ENCODE peak calls at places on chromosomes 5 and 9, in seven cellular contexts. E, Q, K, P, W, I and B are unnamed samples.

GRCh38 chr5:180284161-180284560 is 7.7 kb downstream of the MAPK9 start:
- DNase-seq in E (no peak), I (peak; percentile 74), K (no peak), Q (no peak), P (no peak), W (no peak), B (no peak)

GRCh38 chr9:128927731-128928411 is 7.1 kb downstream of the PHYHD1 start:
- DNase-seq in I (peak; percentile 70), Q (peak; percentile 72), W (peak; percentile 48), E (peak; percentile 81), P (peak; percentile 65), K (peak; percentile 68), B (peak; percentile 54)

GRCh38 chr9:28909526-28909925 is 1336.2 kb upstream of the C9orf72 start:
- DNase-seq in I (no peak), Q (no peak), W (no peak), P (no peak), K (no peak), E (no peak), B (no peak)

GRCh38 chr5:124806026-124806856 is 59.8 kb upstream of the ZNF608 start:
- DNase-seq in I (peak; percentile 94), P (peak; percentile 96), Q (peak; percentile 68), W (peak; percentile 68), K (no peak), E (peak; percentile 96), B (peak; percentile 4)

GRCh38 chr9:83299556-83299955 is 236.6 kb upstream of the RASEF start:
- DNase-seq in P (peak; percentile 24), I (no peak), Q (no peak), K (no peak), W (peak; percentile 80), E (peak; percentile 21), B (peak; percentile 79)

GRCh38 chr9:89928521-89929275 is 323.9 kb downstream of the GADD45G start:
- DNase-seq in Q (no peak), I (no peak), P (no peak), K (no peak), W (no peak), E (no peak), B (no peak)

GRCh38 chr9:133701981-133702797 is 36.0 kb downstream of the SARDH start:
- DNase-seq in P (no peak), E (peak; percentile 79), W (no peak), K (peak; percentile 42), I (peak; percentile 8), Q (peak; percentile 57), B (peak; percentile 23)

GRCh38 chr5:65926893-65927292 is 518 bp downstream of the ERBIN start:
- DNase-seq in K (peak; percentile 22), I (no peak), W (peak; percentile 8), E (peak; percentile 18), P (peak; percentile 33), Q (no peak), B (no peak)

GRCh38 chr5:43631182-43631910 is 28.4 kb downstream of the NNT start:
- DNase-seq in W (peak; percentile 87), I (peak; percentile 94), P (peak; percentile 78), K (peak; percentile 54), Q (peak; percentile 66), E (peak; percentile 84), B (peak; percentile 76)

GRCh38 chr5:88388476-88389170 is 120.0 kb upstream of the TMEM161B start:
- DNase-seq in Q (no peak), P (no peak), W (no peak), K (no peak), E (no peak), I (peak; percentile 42), B (no peak)

GRCh38 chr5:115179959-115180709 is 10.4 kb upstream of the TRIM36 start:
- DNase-seq in W (peak; percentile 13), Q (peak; percentile 55), K (peak; percentile 65), P (no peak), I (no peak), E (peak; percentile 75), B (peak; percentile 33)

GRCh38 chr5:11047051-11047450 is 286.0 kb upstream of the DAP start:
- DNase-seq in P (peak; percentile 21), E (no peak), K (no peak), I (peak; percentile 16), W (no peak), Q (no peak), B (no peak)

GRCh38 chr5:147989239-147989638 is 74.5 kb upstream of the SPINK5 start:
- DNase-seq in W (no peak), P (no peak), E (no peak), I (no peak), K (no peak), Q (no peak), B (no peak)

GRCh38 chr9:69463497-69464068 is 138.6 kb downstream of the ENTREP1 start:
- DNase-seq in Q (no peak), E (no peak), K (no peak), P (no peak), W (no peak), I (no peak), B (no peak)

GRCh38 chr9:131068076-131068816 is 28.1 kb upstream of the AIF1L start:
- DNase-seq in P (no peak), Q (no peak), E (no peak), I (no peak), W (no peak), K (no peak), B (no peak)

GRCh38 chr5:29780401-29780800 is 1413.1 kb upstream of the CDH6 start:
- DNase-seq in P (no peak), Q (no peak), E (peak; percentile 41), K (no peak), W (no peak), I (no peak), B (no peak)

GRCh38 chr5:108917596-108917995 is 169.9 kb downstream of the FER start:
- DNase-seq in I (no peak), W (no peak), E (no peak), P (no peak), K (no peak), Q (no peak), B (no peak)

GRCh38 chr9:113416149-113416726 is 5.7 kb downstream of the C9orf43 start:
- DNase-seq in W (no peak), I (no peak), P (no peak), Q (no peak), K (peak; percentile 66), E (no peak), B (no peak)

GRCh38 chr5:36739751-36740221 is 133.4 kb downstream of the SLC1A3 start:
- DNase-seq in I (peak; percentile 35), P (peak; percentile 77), Q (peak; percentile 66), W (peak; percentile 78), E (peak; percentile 80), K (peak; percentile 76), B (peak; percentile 67)

GRCh38 chr5:106860398-106861044 is 810.2 kb downstream of the EFNA5 start:
- DNase-seq in P (no peak), W (no peak), K (no peak), Q (no peak), I (no peak), E (no peak), B (no peak)

GRCh38 chr5:172533058-172533398 is 78.7 kb upstream of the SH3PXD2B start:
- DNase-seq in W (no peak), K (no peak), Q (no peak), E (no peak), P (no peak), I (no peak), B (no peak)

GRCh38 chr9:93827545-93828330 is 127.4 kb downstream of the BARX1 start:
- DNase-seq in Q (peak; percentile 71), P (peak; percentile 31), W (peak; percentile 38), K (peak; percentile 33), I (peak; percentile 37), E (peak; percentile 88), B (peak; percentile 49)

GRCh38 chr9:21968331-21969010 is 25.7 kb downstream of the CDKN2A start:
- DNase-seq in W (no peak), E (no peak), P (no peak), K (peak; percentile 37), I (no peak), Q (peak; percentile 50), B (peak; percentile 29)

GRCh38 chr5:140608730-140609520 is 24.1 kb downstream of the CD14 start:
- DNase-seq in E (no peak), I (no peak), Q (no peak), K (no peak), W (no peak), P (peak; percentile 77), B (no peak)

GRCh38 chr5:176542596-176543427 is 5.6 kb upstream of the RNF44 start:
- DNase-seq in E (peak; percentile 51), I (peak; percentile 45), W (no peak), K (peak; percentile 69), Q (no peak), P (peak; percentile 52), B (peak; percentile 20)